ENCODE peak calls at places on chromosomes 6 and 20, in eight cellular contexts. One of them, this sample, is unnamed.

GRCh38 chr6:121319112-121319553 is 15.1 kb downstream of the TBC1D32 start:
- DNase-seq in T-cell: no peak
- DNase-seq in AG09309: no peak
- DNase-seq in stimulated activated CD4-positive, alpha-beta T cell treated with anti-CD3 and anti-CD28 coated beads, Interleukin-1b, Interleukin-23, amount 100 ng/mL, for 4 hours: no peak
- DNase-seq in heart right ventricle: no peak
- DNase-seq in stimulated activated naive CD4-positive, alpha-beta T cell: no peak
- DNase-seq in dermis microvascular lymphatic vessel endothelial cell: peak; percentile 12
- DNase-seq in HT1080: peak; percentile 18
- DNase-seq in this sample: peak; percentile 52

GRCh38 chr6:73076211-73076610 is 149.1 kb downstream of the KHDC1L start:
- DNase-seq in dermis microvascular lymphatic vessel endothelial cell: no peak
- DNase-seq in T-cell: no peak
- DNase-seq in HT1080: no peak
- DNase-seq in stimulated activated naive CD4-positive, alpha-beta T cell: no peak
- DNase-seq in stimulated activated CD4-positive, alpha-beta T cell treated with anti-CD3 and anti-CD28 coated beads, Interleukin-1b, Interleukin-23, amount 100 ng/mL, for 4 hours: no peak
- DNase-seq in heart right ventricle: no peak
- DNase-seq in AG09309: no peak
- DNase-seq in this sample: no peak

GRCh38 chr20:24610341-24611115 is 141.1 kb downstream of the SYNDIG1 start:
- DNase-seq in dermis microvascular lymphatic vessel endothelial cell: no peak
- DNase-seq in stimulated activated CD4-positive, alpha-beta T cell treated with anti-CD3 and anti-CD28 coated beads, Interleukin-1b, Interleukin-23, amount 100 ng/mL, for 4 hours: no peak
- DNase-seq in T-cell: no peak
- DNase-seq in AG09309: no peak
- DNase-seq in stimulated activated naive CD4-positive, alpha-beta T cell: no peak
- DNase-seq in heart right ventricle: no peak
- DNase-seq in HT1080: peak; percentile 69
- DNase-seq in this sample: no peak

GRCh38 chr6:109349419-109349987 is 32.8 kb downstream of the CD164 start:
- DNase-seq in dermis microvascular lymphatic vessel endothelial cell: peak; percentile 25
- DNase-seq in HT1080: peak; percentile 24
- DNase-seq in T-cell: no peak
- DNase-seq in AG09309: peak; percentile 50
- DNase-seq in stimulated activated CD4-positive, alpha-beta T cell treated with anti-CD3 and anti-CD28 coated beads, Interleukin-1b, Interleukin-23, amount 100 ng/mL, for 4 hours: no peak
- DNase-seq in heart right ventricle: no peak
- DNase-seq in stimulated activated naive CD4-positive, alpha-beta T cell: no peak
- DNase-seq in this sample: peak; percentile 55

GRCh38 chr6:147297663-147298313 is 93.6 kb downstream of the STXBP5 start:
- DNase-seq in heart right ventricle: no peak
- DNase-seq in T-cell: no peak
- DNase-seq in dermis microvascular lymphatic vessel endothelial cell: no peak
- DNase-seq in AG09309: no peak
- DNase-seq in stimulated activated CD4-positive, alpha-beta T cell treated with anti-CD3 and anti-CD28 coated beads, Interleukin-1b, Interleukin-23, amount 100 ng/mL, for 4 hours: no peak
- DNase-seq in HT1080: no peak
- DNase-seq in stimulated activated naive CD4-positive, alpha-beta T cell: no peak
- DNase-seq in this sample: no peak

GRCh38 chr6:113734886-113735481 is 122.2 kb upstream of the MARCKS start:
- DNase-seq in HT1080: peak; percentile 32
- DNase-seq in stimulated activated CD4-positive, alpha-beta T cell treated with anti-CD3 and anti-CD28 coated beads, Interleukin-1b, Interleukin-23, amount 100 ng/mL, for 4 hours: no peak
- DNase-seq in stimulated activated naive CD4-positive, alpha-beta T cell: no peak
- DNase-seq in heart right ventricle: no peak
- DNase-seq in dermis microvascular lymphatic vessel endothelial cell: no peak
- DNase-seq in T-cell: no peak
- DNase-seq in AG09309: no peak
- DNase-seq in this sample: peak; percentile 16

GRCh38 chr20:10179574-10180298 is 38.9 kb upstream of the SNAP25 start:
- DNase-seq in stimulated activated CD4-positive, alpha-beta T cell treated with anti-CD3 and anti-CD28 coated beads, Interleukin-1b, Interleukin-23, amount 100 ng/mL, for 4 hours: no peak
- DNase-seq in T-cell: no peak
- DNase-seq in AG09309: no peak
- DNase-seq in dermis microvascular lymphatic vessel endothelial cell: no peak
- DNase-seq in stimulated activated naive CD4-positive, alpha-beta T cell: no peak
- DNase-seq in heart right ventricle: no peak
- DNase-seq in HT1080: no peak
- DNase-seq in this sample: peak; percentile 5

GRCh38 chr20:19354950-19355349 is 142.5 kb downstream of the SLC24A3 start:
- DNase-seq in heart right ventricle: no peak
- DNase-seq in stimulated activated CD4-positive, alpha-beta T cell treated with anti-CD3 and anti-CD28 coated beads, Interleukin-1b, Interleukin-23, amount 100 ng/mL, for 4 hours: no peak
- DNase-seq in stimulated activated naive CD4-positive, alpha-beta T cell: no peak
- DNase-seq in HT1080: no peak
- DNase-seq in dermis microvascular lymphatic vessel endothelial cell: no peak
- DNase-seq in T-cell: no peak
- DNase-seq in AG09309: no peak
- DNase-seq in this sample: no peak

GRCh38 chr20:32848846-32849245 is 9.9 kb upstream of the EFCAB8 start:
- DNase-seq in dermis microvascular lymphatic vessel endothelial cell: no peak
- DNase-seq in HT1080: no peak
- DNase-seq in T-cell: no peak
- DNase-seq in stimulated activated CD4-positive, alpha-beta T cell treated with anti-CD3 and anti-CD28 coated beads, Interleukin-1b, Interleukin-23, amount 100 ng/mL, for 4 hours: no peak
- DNase-seq in heart right ventricle: no peak
- DNase-seq in AG09309: no peak
- DNase-seq in stimulated activated naive CD4-positive, alpha-beta T cell: no peak
- DNase-seq in this sample: no peak

GRCh38 chr20:11248691-11249178 is 574.9 kb upstream of the JAG1 start:
- DNase-seq in AG09309: no peak
- DNase-seq in stimulated activated CD4-positive, alpha-beta T cell treated with anti-CD3 and anti-CD28 coated beads, Interleukin-1b, Interleukin-23, amount 100 ng/mL, for 4 hours: no peak
- DNase-seq in heart right ventricle: no peak
- DNase-seq in stimulated activated naive CD4-positive, alpha-beta T cell: no peak
- DNase-seq in dermis microvascular lymphatic vessel endothelial cell: no peak
- DNase-seq in T-cell: no peak
- DNase-seq in HT1080: no peak
- DNase-seq in this sample: no peak

GRCh38 chr6:121297699-121298098 is 36.6 kb downstream of the TBC1D32 start:
- DNase-seq in HT1080: no peak
- DNase-seq in AG09309: no peak
- DNase-seq in T-cell: no peak
- DNase-seq in heart right ventricle: no peak
- DNase-seq in dermis microvascular lymphatic vessel endothelial cell: no peak
- DNase-seq in stimulated activated naive CD4-positive, alpha-beta T cell: no peak
- DNase-seq in stimulated activated CD4-positive, alpha-beta T cell treated with anti-CD3 and anti-CD28 coated beads, Interleukin-1b, Interleukin-23, amount 100 ng/mL, for 4 hours: no peak
- DNase-seq in this sample: no peak

GRCh38 chr6:28953039-28953872 is 29.5 kb upstream of the TRIM27 start:
- DNase-seq in AG09309: no peak
- DNase-seq in heart right ventricle: no peak
- DNase-seq in T-cell: peak; percentile 32
- DNase-seq in HT1080: peak; percentile 76
- DNase-seq in dermis microvascular lymphatic vessel endothelial cell: no peak
- DNase-seq in stimulated activated naive CD4-positive, alpha-beta T cell: peak; percentile 65
- DNase-seq in stimulated activated CD4-positive, alpha-beta T cell treated with anti-CD3 and anti-CD28 coated beads, Interleukin-1b, Interleukin-23, amount 100 ng/mL, for 4 hours: peak; percentile 65
- DNase-seq in this sample: peak; percentile 58

GRCh38 chr6:83539678-83540077 is 27.3 kb downstream of the PRSS35 start:
- DNase-seq in T-cell: no peak
- DNase-seq in HT1080: no peak
- DNase-seq in AG09309: no peak
- DNase-seq in stimulated activated naive CD4-positive, alpha-beta T cell: no peak
- DNase-seq in dermis microvascular lymphatic vessel endothelial cell: no peak
- DNase-seq in stimulated activated CD4-positive, alpha-beta T cell treated with anti-CD3 and anti-CD28 coated beads, Interleukin-1b, Interleukin-23, amount 100 ng/mL, for 4 hours: no peak
- DNase-seq in heart right ventricle: no peak
- DNase-seq in this sample: no peak

GRCh38 chr6:159720708-159721107 is 6.6 kb upstream of the WTAP start:
- DNase-seq in AG09309: no peak
- DNase-seq in heart right ventricle: no peak
- DNase-seq in dermis microvascular lymphatic vessel endothelial cell: peak; percentile 47
- DNase-seq in stimulated activated naive CD4-positive, alpha-beta T cell: peak; percentile 79
- DNase-seq in HT1080: peak; percentile 32
- DNase-seq in T-cell: peak; percentile 40
- DNase-seq in stimulated activated CD4-positive, alpha-beta T cell treated with anti-CD3 and anti-CD28 coated beads, Interleukin-1b, Interleukin-23, amount 100 ng/mL, for 4 hours: peak; percentile 25
- DNase-seq in this sample: peak; percentile 39

GRCh38 chr6:136410201-136411027 is 120.8 kb upstream of the BCLAF1 start:
- DNase-seq in HT1080: no peak
- DNase-seq in stimulated activated naive CD4-positive, alpha-beta T cell: no peak
- DNase-seq in AG09309: no peak
- DNase-seq in stimulated activated CD4-positive, alpha-beta T cell treated with anti-CD3 and anti-CD28 coated beads, Interleukin-1b, Interleukin-23, amount 100 ng/mL, for 4 hours: no peak
- DNase-seq in dermis microvascular lymphatic vessel endothelial cell: no peak
- DNase-seq in T-cell: no peak
- DNase-seq in heart right ventricle: no peak
- DNase-seq in this sample: no peak

GRCh38 chr6:156396068-156396771 is 381.0 kb upstream of the ARID1B start:
- DNase-seq in dermis microvascular lymphatic vessel endothelial cell: no peak
- DNase-seq in stimulated activated naive CD4-positive, alpha-beta T cell: peak; percentile 84
- DNase-seq in stimulated activated CD4-positive, alpha-beta T cell treated with anti-CD3 and anti-CD28 coated beads, Interleukin-1b, Interleukin-23, amount 100 ng/mL, for 4 hours: no peak
- DNase-seq in AG09309: no peak
- DNase-seq in T-cell: peak; percentile 10
- DNase-seq in heart right ventricle: no peak
- DNase-seq in HT1080: no peak
- DNase-seq in this sample: no peak

GRCh38 chr20:56373942-56374341 is 15.2 kb downstream of the FAM210B start:
- DNase-seq in stimulated activated naive CD4-positive, alpha-beta T cell: no peak
- DNase-seq in dermis microvascular lymphatic vessel endothelial cell: no peak
- DNase-seq in heart right ventricle: no peak
- DNase-seq in HT1080: peak; percentile 89
- DNase-seq in T-cell: no peak
- DNase-seq in AG09309: peak; percentile 98
- DNase-seq in stimulated activated CD4-positive, alpha-beta T cell treated with anti-CD3 and anti-CD28 coated beads, Interleukin-1b, Interleukin-23, amount 100 ng/mL, for 4 hours: no peak
- DNase-seq in this sample: peak; percentile 10

GRCh38 chr6:149922642-149923326 is at the start of gene RAET1G:
- DNase-seq in dermis microvascular lymphatic vessel endothelial cell: peak; percentile 77
- DNase-seq in T-cell: peak; percentile 80
- DNase-seq in AG09309: peak; percentile 83
- DNase-seq in stimulated activated CD4-positive, alpha-beta T cell treated with anti-CD3 and anti-CD28 coated beads, Interleukin-1b, Interleukin-23, amount 100 ng/mL, for 4 hours: peak; percentile 68
- DNase-seq in heart right ventricle: peak; percentile 88
- DNase-seq in stimulated activated naive CD4-positive, alpha-beta T cell: peak; percentile 82
- DNase-seq in HT1080: peak; percentile 85
- DNase-seq in this sample: peak; percentile 94

GRCh38 chr6:148799647-148800046 is 52.8 kb downstream of the UST start:
- DNase-seq in T-cell: no peak
- DNase-seq in heart right ventricle: no peak
- DNase-seq in stimulated activated naive CD4-positive, alpha-beta T cell: no peak
- DNase-seq in HT1080: no peak
- DNase-seq in AG09309: no peak
- DNase-seq in dermis microvascular lymphatic vessel endothelial cell: no peak
- DNase-seq in stimulated activated CD4-positive, alpha-beta T cell treated with anti-CD3 and anti-CD28 coated beads, Interleukin-1b, Interleukin-23, amount 100 ng/mL, for 4 hours: no peak
- DNase-seq in this sample: no peak

GRCh38 chr20:17518339-17519052 is 12.7 kb downstream of the BFSP1 start:
- DNase-seq in dermis microvascular lymphatic vessel endothelial cell: no peak
- DNase-seq in stimulated activated CD4-positive, alpha-beta T cell treated with anti-CD3 and anti-CD28 coated beads, Interleukin-1b, Interleukin-23, amount 100 ng/mL, for 4 hours: no peak
- DNase-seq in stimulated activated naive CD4-positive, alpha-beta T cell: no peak
- DNase-seq in HT1080: no peak
- DNase-seq in AG09309: no peak
- DNase-seq in heart right ventricle: no peak
- DNase-seq in T-cell: no peak
- DNase-seq in this sample: no peak

GRCh38 chr6:145110109-145110508 is 625.2 kb downstream of the EPM2A start:
- DNase-seq in AG09309: no peak
- DNase-seq in HT1080: no peak
- DNase-seq in heart right ventricle: no peak
- DNase-seq in stimulated activated naive CD4-positive, alpha-beta T cell: no peak
- DNase-seq in stimulated activated CD4-positive, alpha-beta T cell treated with anti-CD3 and anti-CD28 coated beads, Interleukin-1b, Interleukin-23, amount 100 ng/mL, for 4 hours: no peak
- DNase-seq in T-cell: no peak
- DNase-seq in dermis microvascular lymphatic vessel endothelial cell: no peak
- DNase-seq in this sample: no peak

GRCh38 chr6:44224154-44224977 is 971 bp downstream of the SLC29A1 start:
- DNase-seq in heart right ventricle: no peak
- DNase-seq in AG09309: no peak
- DNase-seq in stimulated activated CD4-positive, alpha-beta T cell treated with anti-CD3 and anti-CD28 coated beads, Interleukin-1b, Interleukin-23, amount 100 ng/mL, for 4 hours: no peak
- DNase-seq in stimulated activated naive CD4-positive, alpha-beta T cell: no peak
- DNase-seq in T-cell: no peak
- DNase-seq in HT1080: peak; percentile 63
- DNase-seq in dermis microvascular lymphatic vessel endothelial cell: no peak
- DNase-seq in this sample: peak; percentile 51

GRCh38 chr6:44052419-44053011 is 74.7 kb downstream of the MRPL14 start:
- DNase-seq in stimulated activated CD4-positive, alpha-beta T cell treated with anti-CD3 and anti-CD28 coated beads, Interleukin-1b, Interleukin-23, amount 100 ng/mL, for 4 hours: no peak
- DNase-seq in heart right ventricle: no peak
- DNase-seq in stimulated activated naive CD4-positive, alpha-beta T cell: no peak
- DNase-seq in dermis microvascular lymphatic vessel endothelial cell: no peak
- DNase-seq in HT1080: peak; percentile 68
- DNase-seq in T-cell: no peak
- DNase-seq in AG09309: peak; percentile 63
- DNase-seq in this sample: no peak

GRCh38 chr6:91453479-91453878 is 866.6 kb upstream of the MAP3K7 start:
- DNase-seq in stimulated activated CD4-positive, alpha-beta T cell treated with anti-CD3 and anti-CD28 coated beads, Interleukin-1b, Interleukin-23, amount 100 ng/mL, for 4 hours: no peak
- DNase-seq in stimulated activated naive CD4-positive, alpha-beta T cell: no peak
- DNase-seq in HT1080: no peak
- DNase-seq in dermis microvascular lymphatic vessel endothelial cell: no peak
- DNase-seq in heart right ventricle: no peak
- DNase-seq in T-cell: no peak
- DNase-seq in AG09309: no peak
- DNase-seq in this sample: no peak

GRCh38 chr20:44028868-44029847 is 114.5 kb downstream of the TOX2 start:
- DNase-seq in stimulated activated naive CD4-positive, alpha-beta T cell: no peak
- DNase-seq in AG09309: no peak
- DNase-seq in heart right ventricle: no peak
- DNase-seq in stimulated activated CD4-positive, alpha-beta T cell treated with anti-CD3 and anti-CD28 coated beads, Interleukin-1b, Interleukin-23, amount 100 ng/mL, for 4 hours: no peak
- DNase-seq in T-cell: no peak
- DNase-seq in HT1080: no peak
- DNase-seq in dermis microvascular lymphatic vessel endothelial cell: no peak
- DNase-seq in this sample: no peak

GRCh38 chr6:122033564-122034181 is 365.8 kb upstream of the HSF2 start:
- DNase-seq in T-cell: no peak
- DNase-seq in HT1080: peak; percentile 31
- DNase-seq in stimulated activated naive CD4-positive, alpha-beta T cell: peak; percentile 55
- DNase-seq in AG09309: peak; percentile 50
- DNase-seq in stimulated activated CD4-positive, alpha-beta T cell treated with anti-CD3 and anti-CD28 coated beads, Interleukin-1b, Interleukin-23, amount 100 ng/mL, for 4 hours: no peak
- DNase-seq in heart right ventricle: no peak
- DNase-seq in dermis microvascular lymphatic vessel endothelial cell: peak; percentile 51
- DNase-seq in this sample: peak; percentile 69

GRCh38 chr6:28789553-28790083 is 134.2 kb downstream of the TRIM27 start:
- DNase-seq in dermis microvascular lymphatic vessel endothelial cell: no peak
- DNase-seq in stimulated activated naive CD4-positive, alpha-beta T cell: no peak
- DNase-seq in stimulated activated CD4-positive, alpha-beta T cell treated with anti-CD3 and anti-CD28 coated beads, Interleukin-1b, Interleukin-23, amount 100 ng/mL, for 4 hours: no peak
- DNase-seq in T-cell: no peak
- DNase-seq in heart right ventricle: no peak
- DNase-seq in HT1080: peak; percentile 82
- DNase-seq in AG09309: no peak
- DNase-seq in this sample: peak; percentile 49

GRCh38 chr20:45406260-45407066 is 1.6 kb upstream of the DBNDD2 start:
- DNase-seq in heart right ventricle: peak; percentile 91
- DNase-seq in AG09309: no peak
- DNase-seq in stimulated activated CD4-positive, alpha-beta T cell treated with anti-CD3 and anti-CD28 coated beads, Interleukin-1b, Interleukin-23, amount 100 ng/mL, for 4 hours: peak; percentile 60
- DNase-seq in HT1080: peak; percentile 39
- DNase-seq in stimulated activated naive CD4-positive, alpha-beta T cell: peak; percentile 48
- DNase-seq in T-cell: peak; percentile 27
- DNase-seq in dermis microvascular lymphatic vessel endothelial cell: no peak
- DNase-seq in this sample: peak; percentile 35

GRCh38 chr6:128307671-128308070 is 212.7 kb downstream of the PTPRK start:
- DNase-seq in dermis microvascular lymphatic vessel endothelial cell: no peak
- DNase-seq in T-cell: no peak
- DNase-seq in stimulated activated CD4-positive, alpha-beta T cell treated with anti-CD3 and anti-CD28 coated beads, Interleukin-1b, Interleukin-23, amount 100 ng/mL, for 4 hours: no peak
- DNase-seq in stimulated activated naive CD4-positive, alpha-beta T cell: no peak
- DNase-seq in HT1080: no peak
- DNase-seq in heart right ventricle: no peak
- DNase-seq in AG09309: no peak
- DNase-seq in this sample: no peak

GRCh38 chr6:36674942-36675341 is 3.6 kb upstream of the CDKN1A start:
- DNase-seq in heart right ventricle: no peak
- DNase-seq in stimulated activated naive CD4-positive, alpha-beta T cell: no peak
- DNase-seq in AG09309: no peak
- DNase-seq in T-cell: no peak
- DNase-seq in stimulated activated CD4-positive, alpha-beta T cell treated with anti-CD3 and anti-CD28 coated beads, Interleukin-1b, Interleukin-23, amount 100 ng/mL, for 4 hours: no peak
- DNase-seq in dermis microvascular lymphatic vessel endothelial cell: no peak
- DNase-seq in HT1080: peak; percentile 34
- DNase-seq in this sample: no peak

GRCh38 chr20:63223121-63223825 is 7.3 kb upstream of the YTHDF1 start:
- DNase-seq in heart right ventricle: no peak
- DNase-seq in T-cell: peak; percentile 26
- DNase-seq in stimulated activated CD4-positive, alpha-beta T cell treated with anti-CD3 and anti-CD28 coated beads, Interleukin-1b, Interleukin-23, amount 100 ng/mL, for 4 hours: peak; percentile 36
- DNase-seq in HT1080: no peak
- DNase-seq in stimulated activated naive CD4-positive, alpha-beta T cell: peak; percentile 15
- DNase-seq in dermis microvascular lymphatic vessel endothelial cell: no peak
- DNase-seq in AG09309: no peak
- DNase-seq in this sample: peak; percentile 35

GRCh38 chr6:1526689-1527088 is 83.0 kb upstream of the FOXC1 start:
- DNase-seq in heart right ventricle: no peak
- DNase-seq in HT1080: no peak
- DNase-seq in AG09309: no peak
- DNase-seq in dermis microvascular lymphatic vessel endothelial cell: no peak
- DNase-seq in T-cell: no peak
- DNase-seq in stimulated activated CD4-positive, alpha-beta T cell treated with anti-CD3 and anti-CD28 coated beads, Interleukin-1b, Interleukin-23, amount 100 ng/mL, for 4 hours: no peak
- DNase-seq in stimulated activated naive CD4-positive, alpha-beta T cell: no peak
- DNase-seq in this sample: no peak

GRCh38 chr6:119201486-119201885 is 123.0 kb upstream of the FAM184A start:
- DNase-seq in stimulated activated naive CD4-positive, alpha-beta T cell: no peak
- DNase-seq in AG09309: no peak
- DNase-seq in stimulated activated CD4-positive, alpha-beta T cell treated with anti-CD3 and anti-CD28 coated beads, Interleukin-1b, Interleukin-23, amount 100 ng/mL, for 4 hours: no peak
- DNase-seq in dermis microvascular lymphatic vessel endothelial cell: no peak
- DNase-seq in heart right ventricle: no peak
- DNase-seq in T-cell: no peak
- DNase-seq in HT1080: no peak
- DNase-seq in this sample: no peak

GRCh38 chr20:44020406-44021148 is 105.9 kb downstream of the TOX2 start:
- DNase-seq in stimulated activated CD4-positive, alpha-beta T cell treated with anti-CD3 and anti-CD28 coated beads, Interleukin-1b, Interleukin-23, amount 100 ng/mL, for 4 hours: no peak
- DNase-seq in AG09309: no peak
- DNase-seq in HT1080: no peak
- DNase-seq in stimulated activated naive CD4-positive, alpha-beta T cell: no peak
- DNase-seq in heart right ventricle: no peak
- DNase-seq in dermis microvascular lymphatic vessel endothelial cell: no peak
- DNase-seq in T-cell: no peak
- DNase-seq in this sample: no peak

This sample was measured in endothelial cell of umbilical vein.